ENCODE peak calls at places on chromosome 1, in ten cellular contexts. One of them, this sample, is unnamed.

GRCh38 chr1:200971955-200972711 is 51.4 kb downstream of the KIF21B start:
- DNase-seq in NCI-H524: peak
- DNase-seq in islet precursor cell: peak
- DNase-seq in stimulated activated CD4-positive, alpha-beta T cell treated with anti-CD3 and anti-CD28 coated beads, Interleukin-1b, Interleukin-23, amount 100 ng/mL, for 24 hours: peak
- DNase-seq in kidney: peak
- DNase-seq in GM12892: peak
- DNase-seq in CD4-positive, CD25-positive, alpha-beta regulatory T cell: peak
- DNase-seq in stimulated activated naive CD4-positive, alpha-beta T cell: peak
- DNase-seq in GM06990: no peak
- DNase-seq in heart right ventricle: peak
- DNase-seq in this sample: peak

GRCh38 chr1:12477936-12478611 is 139.9 kb downstream of the DHRS3 start:
- DNase-seq in GM06990: no peak
- DNase-seq in kidney: peak
- DNase-seq in stimulated activated naive CD4-positive, alpha-beta T cell: no peak
- DNase-seq in GM12892: no peak
- DNase-seq in islet precursor cell: no peak
- DNase-seq in stimulated activated CD4-positive, alpha-beta T cell treated with anti-CD3 and anti-CD28 coated beads, Interleukin-1b, Interleukin-23, amount 100 ng/mL, for 24 hours: no peak
- DNase-seq in CD4-positive, CD25-positive, alpha-beta regulatory T cell: no peak
- DNase-seq in NCI-H524: no peak
- DNase-seq in heart right ventricle: peak
- DNase-seq in this sample: no peak

GRCh38 chr1:154714638-154715037 is 106.7 kb upstream of the ADAR start:
- DNase-seq in heart right ventricle: no peak
- DNase-seq in CD4-positive, CD25-positive, alpha-beta regulatory T cell: peak
- DNase-seq in islet precursor cell: no peak
- DNase-seq in stimulated activated CD4-positive, alpha-beta T cell treated with anti-CD3 and anti-CD28 coated beads, Interleukin-1b, Interleukin-23, amount 100 ng/mL, for 24 hours: no peak
- DNase-seq in GM12892: no peak
- DNase-seq in stimulated activated naive CD4-positive, alpha-beta T cell: no peak
- DNase-seq in kidney: no peak
- DNase-seq in GM06990: no peak
- DNase-seq in NCI-H524: no peak
- DNase-seq in this sample: no peak

GRCh38 chr1:2971146-2971501 is 50.1 kb upstream of the ACTRT2 start:
- DNase-seq in GM12892: no peak
- DNase-seq in CD4-positive, CD25-positive, alpha-beta regulatory T cell: no peak
- DNase-seq in islet precursor cell: peak
- DNase-seq in NCI-H524: no peak
- DNase-seq in heart right ventricle: no peak
- DNase-seq in stimulated activated naive CD4-positive, alpha-beta T cell: no peak
- DNase-seq in GM06990: no peak
- DNase-seq in kidney: no peak
- DNase-seq in stimulated activated CD4-positive, alpha-beta T cell treated with anti-CD3 and anti-CD28 coated beads, Interleukin-1b, Interleukin-23, amount 100 ng/mL, for 24 hours: no peak
- DNase-seq in this sample: no peak

GRCh38 chr1:53483170-53483569 is 24.0 kb downstream of the DMRTB1 start:
- DNase-seq in CD4-positive, CD25-positive, alpha-beta regulatory T cell: no peak
- DNase-seq in kidney: no peak
- DNase-seq in NCI-H524: no peak
- DNase-seq in heart right ventricle: no peak
- DNase-seq in islet precursor cell: no peak
- DNase-seq in GM12892: no peak
- DNase-seq in GM06990: no peak
- DNase-seq in stimulated activated naive CD4-positive, alpha-beta T cell: no peak
- DNase-seq in stimulated activated CD4-positive, alpha-beta T cell treated with anti-CD3 and anti-CD28 coated beads, Interleukin-1b, Interleukin-23, amount 100 ng/mL, for 24 hours: no peak
- DNase-seq in this sample: no peak

GRCh38 chr1:113278371-113278770 is 111.9 kb upstream of the MAGI3 start:
- DNase-seq in stimulated activated naive CD4-positive, alpha-beta T cell: no peak
- DNase-seq in islet precursor cell: no peak
- DNase-seq in GM06990: no peak
- DNase-seq in heart right ventricle: no peak
- DNase-seq in CD4-positive, CD25-positive, alpha-beta regulatory T cell: no peak
- DNase-seq in GM12892: no peak
- DNase-seq in kidney: no peak
- DNase-seq in stimulated activated CD4-positive, alpha-beta T cell treated with anti-CD3 and anti-CD28 coated beads, Interleukin-1b, Interleukin-23, amount 100 ng/mL, for 24 hours: no peak
- DNase-seq in NCI-H524: no peak
- DNase-seq in this sample: no peak

GRCh38 chr1:48943826-48944225 is 167.1 kb upstream of the BEND5 start:
- DNase-seq in islet precursor cell: no peak
- DNase-seq in kidney: no peak
- DNase-seq in GM12892: no peak
- DNase-seq in NCI-H524: no peak
- DNase-seq in stimulated activated CD4-positive, alpha-beta T cell treated with anti-CD3 and anti-CD28 coated beads, Interleukin-1b, Interleukin-23, amount 100 ng/mL, for 24 hours: no peak
- DNase-seq in heart right ventricle: no peak
- DNase-seq in stimulated activated naive CD4-positive, alpha-beta T cell: no peak
- DNase-seq in GM06990: no peak
- DNase-seq in CD4-positive, CD25-positive, alpha-beta regulatory T cell: no peak
- DNase-seq in this sample: no peak

GRCh38 chr1:94038511-94038910 is 82.4 kb downstream of the ABCA4 start:
- DNase-seq in heart right ventricle: peak
- DNase-seq in GM06990: no peak
- DNase-seq in kidney: no peak
- DNase-seq in stimulated activated naive CD4-positive, alpha-beta T cell: no peak
- DNase-seq in stimulated activated CD4-positive, alpha-beta T cell treated with anti-CD3 and anti-CD28 coated beads, Interleukin-1b, Interleukin-23, amount 100 ng/mL, for 24 hours: no peak
- DNase-seq in NCI-H524: no peak
- DNase-seq in CD4-positive, CD25-positive, alpha-beta regulatory T cell: no peak
- DNase-seq in islet precursor cell: peak
- DNase-seq in GM12892: no peak
- DNase-seq in this sample: no peak

GRCh38 chr1:61647142-61647541 is 77.8 kb downstream of the TM2D1 start:
- DNase-seq in GM06990: no peak
- DNase-seq in stimulated activated CD4-positive, alpha-beta T cell treated with anti-CD3 and anti-CD28 coated beads, Interleukin-1b, Interleukin-23, amount 100 ng/mL, for 24 hours: no peak
- DNase-seq in islet precursor cell: no peak
- DNase-seq in GM12892: no peak
- DNase-seq in NCI-H524: no peak
- DNase-seq in heart right ventricle: no peak
- DNase-seq in stimulated activated naive CD4-positive, alpha-beta T cell: no peak
- DNase-seq in CD4-positive, CD25-positive, alpha-beta regulatory T cell: no peak
- DNase-seq in kidney: no peak
- DNase-seq in this sample: no peak

GRCh38 chr1:58718435-58718834 is 18.6 kb upstream of the MYSM1 start:
- DNase-seq in stimulated activated CD4-positive, alpha-beta T cell treated with anti-CD3 and anti-CD28 coated beads, Interleukin-1b, Interleukin-23, amount 100 ng/mL, for 24 hours: no peak
- DNase-seq in NCI-H524: peak
- DNase-seq in stimulated activated naive CD4-positive, alpha-beta T cell: no peak
- DNase-seq in CD4-positive, CD25-positive, alpha-beta regulatory T cell: peak
- DNase-seq in kidney: no peak
- DNase-seq in GM06990: no peak
- DNase-seq in heart right ventricle: peak
- DNase-seq in islet precursor cell: no peak
- DNase-seq in GM12892: no peak
- DNase-seq in this sample: no peak

GRCh38 chr1:244010191-244010590 is 40.9 kb upstream of the ZBTB18 start:
- DNase-seq in heart right ventricle: no peak
- DNase-seq in stimulated activated naive CD4-positive, alpha-beta T cell: no peak
- DNase-seq in GM06990: no peak
- DNase-seq in NCI-H524: no peak
- DNase-seq in CD4-positive, CD25-positive, alpha-beta regulatory T cell: peak
- DNase-seq in kidney: no peak
- DNase-seq in islet precursor cell: peak
- DNase-seq in stimulated activated CD4-positive, alpha-beta T cell treated with anti-CD3 and anti-CD28 coated beads, Interleukin-1b, Interleukin-23, amount 100 ng/mL, for 24 hours: no peak
- DNase-seq in GM12892: no peak
- DNase-seq in this sample: no peak

GRCh38 chr1:151998611-151999362 is 5.1 kb upstream of the S100A10 start:
- DNase-seq in stimulated activated CD4-positive, alpha-beta T cell treated with anti-CD3 and anti-CD28 coated beads, Interleukin-1b, Interleukin-23, amount 100 ng/mL, for 24 hours: no peak
- DNase-seq in GM12892: no peak
- DNase-seq in kidney: no peak
- DNase-seq in NCI-H524: no peak
- DNase-seq in GM06990: no peak
- DNase-seq in islet precursor cell: no peak
- DNase-seq in heart right ventricle: no peak
- DNase-seq in CD4-positive, CD25-positive, alpha-beta regulatory T cell: no peak
- DNase-seq in stimulated activated naive CD4-positive, alpha-beta T cell: no peak
- DNase-seq in this sample: no peak

GRCh38 chr1:16628361-16629111 is 15.2 kb upstream of the NBPF1 start:
- DNase-seq in NCI-H524: no peak
- DNase-seq in kidney: peak
- DNase-seq in stimulated activated CD4-positive, alpha-beta T cell treated with anti-CD3 and anti-CD28 coated beads, Interleukin-1b, Interleukin-23, amount 100 ng/mL, for 24 hours: no peak
- DNase-seq in heart right ventricle: no peak
- DNase-seq in GM12892: no peak
- DNase-seq in islet precursor cell: peak
- DNase-seq in GM06990: no peak
- DNase-seq in stimulated activated naive CD4-positive, alpha-beta T cell: no peak
- DNase-seq in CD4-positive, CD25-positive, alpha-beta regulatory T cell: no peak
- DNase-seq in this sample: no peak

GRCh38 chr1:233326995-233327937 is at the start of gene MAP3K21:
- DNase-seq in kidney: peak
- DNase-seq in GM12892: peak
- DNase-seq in heart right ventricle: peak
- DNase-seq in GM06990: peak
- DNase-seq in stimulated activated naive CD4-positive, alpha-beta T cell: peak
- DNase-seq in CD4-positive, CD25-positive, alpha-beta regulatory T cell: peak
- DNase-seq in stimulated activated CD4-positive, alpha-beta T cell treated with anti-CD3 and anti-CD28 coated beads, Interleukin-1b, Interleukin-23, amount 100 ng/mL, for 24 hours: peak
- DNase-seq in islet precursor cell: peak
- DNase-seq in NCI-H524: peak
- DNase-seq in this sample: peak

GRCh38 chr1:147204080-147204479 is 21.1 kb downstream of the FMO5 start:
- DNase-seq in GM12892: no peak
- DNase-seq in stimulated activated CD4-positive, alpha-beta T cell treated with anti-CD3 and anti-CD28 coated beads, Interleukin-1b, Interleukin-23, amount 100 ng/mL, for 24 hours: no peak
- DNase-seq in heart right ventricle: no peak
- DNase-seq in CD4-positive, CD25-positive, alpha-beta regulatory T cell: no peak
- DNase-seq in islet precursor cell: no peak
- DNase-seq in kidney: no peak
- DNase-seq in GM06990: no peak
- DNase-seq in NCI-H524: no peak
- DNase-seq in stimulated activated naive CD4-positive, alpha-beta T cell: no peak
- DNase-seq in this sample: no peak